ENCODE peak calls at places on chromosomes 5 and 9, in eight cellular contexts. M, X, R, S, B, Y, U and G are unnamed samples.

GRCh38 chr9:11702529-11702928 is 990.7 kb upstream of the TYRP1 start:
- DNase-seq in U (no peak), R (no peak), Y (peak; percentile 1), X (no peak), B (no peak), S (no peak), M (no peak), G (no peak)

GRCh38 chr9:131240047-131240921 is 36.0 kb downstream of the FAM78A start:
- DNase-seq in Y (no peak), S (no peak), X (no peak), M (no peak), B (no peak), R (no peak), U (no peak), G (no peak)

GRCh38 chr9:2414465-2414864 is 207.1 kb upstream of the VLDLR start:
- DNase-seq in R (peak; percentile 26), Y (peak; percentile 35), B (no peak), M (no peak), S (no peak), U (no peak), X (no peak), G (no peak)

GRCh38 chr5:34736445-34737119 is 80.5 kb downstream of the RAI14 start:
- DNase-seq in R (peak; percentile 69), Y (no peak), X (no peak), M (no peak), S (no peak), B (no peak), U (no peak), G (no peak)

GRCh38 chr5:57209316-57210040 is 35.6 kb downstream of the GPBP1 start:
- DNase-seq in M (no peak), S (peak; percentile 33), R (peak; percentile 23), X (peak; percentile 31), U (no peak), B (no peak), Y (peak; percentile 64), G (no peak)

GRCh38 chr5:60776343-60776742 is 67.7 kb downstream of the ELOVL7 start:
- DNase-seq in B (no peak), U (no peak), M (no peak), Y (no peak), S (no peak), X (no peak), R (no peak), G (no peak)

GRCh38 chr9:35972093-35972492 is 14.1 kb upstream of the OR2S2 start:
- DNase-seq in X (no peak), R (no peak), U (no peak), S (no peak), B (peak; percentile 48), M (peak; percentile 19), Y (no peak), G (no peak)

GRCh38 chr9:77751341-77752091 is 103.4 kb upstream of the GNA14 start:
- DNase-seq in X (peak; percentile 84), S (no peak), B (no peak), M (peak; percentile 19), Y (peak; percentile 75), R (peak; percentile 86), U (no peak), G (no peak)

GRCh38 chr5:78829811-78830499 is 155.2 kb downstream of the ARSB start:
- DNase-seq in R (no peak), X (no peak), B (no peak), S (no peak), Y (no peak), M (no peak), U (peak; percentile 72), G (no peak)